ENCODE peak calls at places on chromosome 10, in four cellular contexts. One of them, this sample, is unnamed.

GRCh38 chr10:131790021-131790420 is 110.8 kb upstream of the PPP2R2D start:
- DNase-seq in CD4-positive, alpha-beta T cell: no peak
- DNase-seq in stimulated activated naive B cell treated with anti-CD40 and anti-IgM and Interleukin-4, amounts not matched to agents 10 μg/mL and 1 μg/mL and 100 μg/mL, for 72 hours: no peak
- DNase-seq in mesendoderm: peak
- DNase-seq in this sample: no peak

GRCh38 chr10:121282797-121283515 is 315.3 kb downstream of the FGFR2 start:
- DNase-seq in stimulated activated naive B cell treated with anti-CD40 and anti-IgM and Interleukin-4, amounts not matched to agents 10 μg/mL and 1 μg/mL and 100 μg/mL, for 72 hours: no peak
- DNase-seq in CD4-positive, alpha-beta T cell: no peak
- DNase-seq in mesendoderm: no peak
- DNase-seq in this sample: no peak

GRCh38 chr10:28839600-28840007 is 162.3 kb downstream of the BAMBI start:
- DNase-seq in stimulated activated naive B cell treated with anti-CD40 and anti-IgM and Interleukin-4, amounts not matched to agents 10 μg/mL and 1 μg/mL and 100 μg/mL, for 72 hours: no peak
- DNase-seq in CD4-positive, alpha-beta T cell: no peak
- DNase-seq in mesendoderm: peak
- DNase-seq in this sample: no peak

GRCh38 chr10:124095096-124095495 is 1.7 kb upstream of the CHST15 start:
- DNase-seq in mesendoderm: no peak
- DNase-seq in stimulated activated naive B cell treated with anti-CD40 and anti-IgM and Interleukin-4, amounts not matched to agents 10 μg/mL and 1 μg/mL and 100 μg/mL, for 72 hours: no peak
- DNase-seq in CD4-positive, alpha-beta T cell: no peak
- DNase-seq in this sample: no peak

GRCh38 chr10:96153065-96153464 is 23.0 kb downstream of the ZNF518A start:
- DNase-seq in stimulated activated naive B cell treated with anti-CD40 and anti-IgM and Interleukin-4, amounts not matched to agents 10 μg/mL and 1 μg/mL and 100 μg/mL, for 72 hours: no peak
- DNase-seq in CD4-positive, alpha-beta T cell: no peak
- DNase-seq in mesendoderm: no peak
- DNase-seq in this sample: no peak

GRCh38 chr10:118973744-118974143 is 55.8 kb upstream of the NANOS1 start:
- DNase-seq in CD4-positive, alpha-beta T cell: no peak
- DNase-seq in stimulated activated naive B cell treated with anti-CD40 and anti-IgM and Interleukin-4, amounts not matched to agents 10 μg/mL and 1 μg/mL and 100 μg/mL, for 72 hours: no peak
- DNase-seq in mesendoderm: no peak
- DNase-seq in this sample: no peak

GRCh38 chr10:130207205-130207604 is 71.0 kb downstream of the GLRX3 start:
- DNase-seq in stimulated activated naive B cell treated with anti-CD40 and anti-IgM and Interleukin-4, amounts not matched to agents 10 μg/mL and 1 μg/mL and 100 μg/mL, for 72 hours: no peak
- DNase-seq in CD4-positive, alpha-beta T cell: no peak
- DNase-seq in mesendoderm: no peak
- DNase-seq in this sample: no peak

GRCh38 chr10:25707976-25708671 is 225.9 kb upstream of the MYO3A start:
- DNase-seq in mesendoderm: no peak
- DNase-seq in CD4-positive, alpha-beta T cell: no peak
- DNase-seq in stimulated activated naive B cell treated with anti-CD40 and anti-IgM and Interleukin-4, amounts not matched to agents 10 μg/mL and 1 μg/mL and 100 μg/mL, for 72 hours: no peak
- DNase-seq in this sample: no peak

GRCh38 chr10:7525314-7526016 is 114.6 kb upstream of the SFMBT2 start:
- DNase-seq in stimulated activated naive B cell treated with anti-CD40 and anti-IgM and Interleukin-4, amounts not matched to agents 10 μg/mL and 1 μg/mL and 100 μg/mL, for 72 hours: peak
- DNase-seq in mesendoderm: peak
- DNase-seq in CD4-positive, alpha-beta T cell: peak
- DNase-seq in this sample: peak